ENCODE peak calls at places on chromosomes 13 and 19, in nine cellular contexts. M, P, B, Q, X, D, U, Z and C are unnamed samples.

GRCh38 chr13:62598708-62599107 is 1183.1 kb upstream of the PCDH20 start:
- DNase-seq in M (no peak), P (no peak), B (no peak), Q (no peak), X (no peak), D (no peak), U (no peak), Z (no peak), C (no peak)

GRCh38 chr13:110677731-110678545 is 28.0 kb downstream of the CARS2 start:
- DNase-seq in M (no peak), P (no peak), B (no peak), Q (peak; percentile 79), X (no peak), D (no peak), U (no peak), Z (no peak), C (no peak)

GRCh38 chr19:55426042-55426441 is 17.1 kb downstream of the SHISA7 start:
- DNase-seq in M (no peak), P (no peak), B (peak; percentile 30), Q (no peak), X (no peak), D (no peak), U (no peak), Z (peak; percentile 28), C (peak; percentile 19)

GRCh38 chr13:39676315-39676876 is 20.9 kb downstream of the COG6 start:
- DNase-seq in M (no peak), P (peak; percentile 57), B (no peak), Q (no peak), X (peak; percentile 14), D (peak; percentile 1), U (peak; percentile 75), Z (no peak), C (no peak)

GRCh38 chr13:28140433-28141125 is 2.2 kb downstream of the PAN3 start:
- DNase-seq in M (no peak), P (no peak), B (no peak), Q (no peak), X (no peak), D (no peak), U (no peak), Z (no peak), C (no peak)

GRCh38 chr19:55437410-55437809 is 5.7 kb downstream of the SHISA7 start:
- DNase-seq in M (peak; percentile 20), P (peak; percentile 38), B (no peak), Q (no peak), X (no peak), D (peak; percentile 83), U (no peak), Z (no peak), C (no peak)

GRCh38 chr13:100633461-100633860 is 41.1 kb downstream of the TMTC4 start:
- DNase-seq in M (no peak), P (no peak), B (no peak), Q (no peak), X (no peak), D (no peak), U (no peak), Z (no peak), C (no peak)

GRCh38 chr19:45161715-45162463 is 1.1 kb upstream of the NKPD1 start:
- DNase-seq in M (peak; percentile 25), P (no peak), B (no peak), Q (no peak), X (no peak), D (no peak), U (no peak), Z (no peak), C (no peak)

GRCh38 chr19:3656073-3656746 is 29.6 kb upstream of the CACTIN start:
- DNase-seq in M (no peak), P (no peak), B (no peak), Q (no peak), X (no peak), D (peak; percentile 36), U (no peak), Z (no peak), C (no peak)

GRCh38 chr19:13929340-13929739 is 8.9 kb downstream of the PODNL1 start:
- DNase-seq in M (no peak), P (no peak), B (no peak), Q (no peak), X (no peak), D (no peak), U (no peak), Z (no peak), C (no peak)

GRCh38 chr19:44005968-44006367 is 3.2 kb downstream of the ZNF230 start:
- DNase-seq in M (no peak), P (no peak), B (no peak), Q (no peak), X (no peak), D (no peak), U (no peak), Z (no peak), C (no peak)

GRCh38 chr13:39531646-39532045 is 71.3 kb downstream of the LHFPL6 start:
- DNase-seq in M (no peak), P (no peak), B (no peak), Q (no peak), X (no peak), D (no peak), U (no peak), Z (no peak), C (no peak)

GRCh38 chr19:42386974-42387707 is 3.0 kb downstream of the CNFN start:
- DNase-seq in M (peak; percentile 30), P (peak; percentile 77), B (no peak), Q (peak; percentile 91), X (peak; percentile 78), D (peak; percentile 82), U (peak; percentile 78), Z (peak; percentile 37), C (no peak)

GRCh38 chr13:85616275-85616674 is 182.9 kb downstream of the SLITRK6 start:
- DNase-seq in M (no peak), P (no peak), B (no peak), Q (no peak), X (no peak), D (no peak), U (no peak), Z (no peak), C (no peak)

GRCh38 chr19:16326401-16327130 is 1.9 kb downstream of the KLF2 start:
- DNase-seq in M (no peak), P (no peak), B (no peak), Q (peak; percentile 89), X (peak; percentile 60), D (no peak), U (no peak), Z (no peak), C (no peak)

GRCh38 chr19:56942749-56943148 is 102.2 kb upstream of the PEG3 start:
- DNase-seq in M (peak; percentile 20), P (no peak), B (no peak), Q (peak; percentile 81), X (no peak), D (no peak), U (no peak), Z (no peak), C (no peak)

GRCh38 chr19:37055330-37055729 is 22.9 kb upstream of the ZNF420 start:
- DNase-seq in M (no peak), P (no peak), B (no peak), Q (no peak), X (no peak), D (no peak), U (no peak), Z (no peak), C (no peak)

GRCh38 chr13:49235856-49236431 is 11.8 kb upstream of the CDADC1 start:
- DNase-seq in M (no peak), P (no peak), B (no peak), Q (no peak), X (no peak), D (no peak), U (no peak), Z (no peak), C (no peak)

GRCh38 chr19:46764817-46765291 is 18.6 kb upstream of the STRN4 start:
- DNase-seq in M (no peak), P (peak; percentile 83), B (no peak), Q (no peak), X (no peak), D (no peak), U (no peak), Z (no peak), C (no peak)

GRCh38 chr19:18208098-18208951 is 4.5 kb upstream of the RAB3A start:
- DNase-seq in M (peak; percentile 33), P (peak; percentile 23), B (no peak), Q (peak; percentile 86), X (peak; percentile 42), D (no peak), U (peak; percentile 59), Z (no peak), C (no peak)

GRCh38 chr13:111573801-111574200 is 253.4 kb downstream of the TEX29 start:
- DNase-seq in M (no peak), P (no peak), B (no peak), Q (peak; percentile 32), X (no peak), D (no peak), U (no peak), Z (no peak), C (no peak)

GRCh38 chr13:102517959-102518358 is 78.8 kb upstream of the TPP2 start:
- DNase-seq in M (no peak), P (no peak), B (no peak), Q (no peak), X (no peak), D (no peak), U (no peak), Z (no peak), C (no peak)

GRCh38 chr19:1882089-1882785 is 3.1 kb downstream of the ABHD17A start:
- DNase-seq in M (peak; percentile 56), P (peak; percentile 62), B (no peak), Q (no peak), X (no peak), D (no peak), U (peak; percentile 29), Z (peak; percentile 34), C (no peak)

GRCh38 chr13:113551081-113552000 is 33.2 kb upstream of the TFDP1 start:
- DNase-seq in M (no peak), P (no peak), B (no peak), Q (peak; percentile 48), X (no peak), D (no peak), U (no peak), Z (no peak), C (no peak)

GRCh38 chr19:41064974-41065569 is 23.2 kb upstream of the CYP2A13 start:
- DNase-seq in M (no peak), P (peak; percentile 42), B (no peak), Q (no peak), X (no peak), D (peak; percentile 23), U (peak; percentile 36), Z (no peak), C (no peak)

GRCh38 chr13:91406619-91407018 is 8.2 kb downstream of the GPC5 start:
- DNase-seq in M (no peak), P (peak; percentile 57), B (no peak), Q (no peak), X (peak; percentile 19), D (no peak), U (peak; percentile 93), Z (no peak), C (no peak)

GRCh38 chr13:109206616-109207015 is 577.2 kb downstream of the MYO16 start:
- DNase-seq in M (no peak), P (no peak), B (no peak), Q (no peak), X (no peak), D (no peak), U (no peak), Z (no peak), C (peak; percentile 6)

GRCh38 chr19:28727133-28727834 is 485.7 kb downstream of the UQCRFS1 start:
- DNase-seq in M (peak; percentile 42), P (no peak), B (no peak), Q (peak; percentile 53), X (no peak), D (no peak), U (no peak), Z (no peak), C (no peak)

GRCh38 chr13:102097708-102098107 is 304.1 kb downstream of the FGF14 start:
- DNase-seq in M (no peak), P (no peak), B (no peak), Q (no peak), X (no peak), D (no peak), U (no peak), Z (no peak), C (no peak)

GRCh38 chr13:108947551-108948030 is 318.2 kb downstream of the MYO16 start:
- DNase-seq in M (no peak), P (no peak), B (no peak), Q (no peak), X (no peak), D (no peak), U (no peak), Z (no peak), C (no peak)

GRCh38 chr13:29453657-29454056 is 141.8 kb downstream of the SLC7A1 start:
- DNase-seq in M (no peak), P (no peak), B (no peak), Q (no peak), X (no peak), D (no peak), U (no peak), Z (no peak), C (no peak)